ENCODE peak calls at places on chromosome 15, in ten cellular contexts. T is stimulated activated naive B cell treated with anti-CD40 and anti-IgM and Interleukin-4, amounts not matched to agents 10 μg/mL and 1 μg/mL and 100 μg/mL, for 72 hours; J is activated T-cell treated with anti-CD3 and anti-CD28 coated beads, Interleukin-2, amount 50 U/mL, for 24 hours; N is NCI-H1092 treated with DMSO at 0.1 percent for 48 hours; K is activated T-helper 1 cell treated with Interleukin-2 at 50 U/mL for 16 hours; Q is NCI-H146; U is progenitor cell of endocrine pancreas; Y is stimulated activated naive CD4-positive, alpha-beta T cell; L is HS-27A; D is T47D. E is an unnamed sample.

GRCh38 chr15:96160269-96160668 is 170.2 kb upstream of the NR2F2 start:
- DNase-seq in T (no peak), J (no peak), N (peak; percentile 23), K (no peak), Q (no peak), U (no peak), Y (no peak), L (no peak), D (no peak), E (no peak)

GRCh38 chr15:77160562-77161481 is 89.9 kb upstream of the TSPAN3 start:
- DNase-seq in T (no peak), J (no peak), N (no peak), K (no peak), Q (no peak), U (no peak), Y (peak; percentile 59), L (no peak), D (no peak), E (no peak)

GRCh38 chr15:51629612-51630011 is 7.0 kb upstream of the DMXL2 start:
- DNase-seq in T (no peak), J (no peak), N (no peak), K (no peak), Q (no peak), U (no peak), Y (no peak), L (no peak), D (no peak), E (no peak)

GRCh38 chr15:98978153-98978552 is 29.4 kb downstream of the PGPEP1L start:
- DNase-seq in T (no peak), J (no peak), N (no peak), K (no peak), Q (no peak), U (no peak), Y (no peak), L (no peak), D (no peak), E (no peak)

GRCh38 chr15:39270221-39270835 is 310.6 kb upstream of the THBS1 start:
- DNase-seq in T (no peak), J (no peak), N (no peak), K (no peak), Q (no peak), U (no peak), Y (no peak), L (no peak), D (no peak), E (no peak)

GRCh38 chr15:28984421-28985375 is 98.9 kb downstream of the APBA2 start:
- DNase-seq in T (no peak), J (no peak), N (no peak), K (no peak), Q (no peak), U (no peak), Y (peak; percentile 40), L (no peak), D (no peak), E (no peak)

GRCh38 chr15:69346112-69346511 is 47.4 kb downstream of the PAQR5 start:
- DNase-seq in T (no peak), J (no peak), N (no peak), K (no peak), Q (no peak), U (no peak), Y (no peak), L (peak; percentile 55), D (no peak), E (no peak)

GRCh38 chr15:76823303-76823702 is 81.8 kb downstream of the SCAPER start:
- DNase-seq in T (no peak), J (no peak), N (no peak), K (no peak), Q (no peak), U (no peak), Y (no peak), L (no peak), D (no peak), E (no peak)

GRCh38 chr15:77632760-77633133 is at the start of gene LINGO1:
- DNase-seq in T (no peak), J (no peak), N (no peak), K (no peak), Q (peak; percentile 60), U (peak; percentile 42), Y (no peak), L (no peak), D (peak; percentile 52), E (no peak)

E was measured in activated CD8-positive, alpha-beta memory T cell treated with anti-CD3 and anti-CD28 coated beads, Interleukin-2, amount 50 U/mL, for 48 hours.